ENCODE peak calls at places on chromosomes 3 and 15, in five cellular contexts. Y is hypothalamus; F is T-cell; C is foreskin fibroblast; J is naive thymus-derived CD4-positive, alpha-beta T cell. K is an unnamed sample.

GRCh38 chr3:64675848-64676247 is 12.0 kb downstream of the ADAMTS9 start:
- DNase-seq in Y (no peak), C (no peak), F (no peak), J (no peak), K (peak; percentile 37)

GRCh38 chr3:52313774-52314188 is 2.3 kb upstream of the DNAH1 start:
- DNase-seq in Y (no peak), F (no peak), J (no peak), C (peak; percentile 57), K (no peak)

GRCh38 chr3:150956376-150956775 is 16.2 kb downstream of the CLRN1 start:
- DNase-seq in Y (no peak), C (peak; percentile 74), F (no peak), J (no peak), K (no peak)

GRCh38 chr15:40253179-40253790 is 14.4 kb downstream of the PAK6 start:
- DNase-seq in C (no peak), F (no peak), Y (no peak), J (no peak), K (no peak)

GRCh38 chr15:89768071-89768500 is 8.0 kb upstream of the MESP2 start:
- DNase-seq in Y (no peak), C (peak; percentile 85), F (no peak), J (no peak), K (no peak)

GRCh38 chr3:130792241-130792640 is 45.6 kb upstream of the PIK3R4 start:
- DNase-seq in F (no peak), J (no peak), Y (no peak), C (no peak), K (no peak)

GRCh38 chr15:72846027-72846426 is 62.5 kb upstream of the ADPGK start:
- DNase-seq in Y (no peak), C (no peak), F (no peak), J (no peak), K (no peak)

GRCh38 chr15:46266691-46267090 is 631.9 kb downstream of the SQOR start:
- DNase-seq in J (no peak), Y (no peak), F (no peak), C (no peak), K (no peak)

GRCh38 chr3:119469378-119470189 is 821 bp downstream of the POGLUT1 start:
- DNase-seq in C (peak; percentile 51), F (peak; percentile 8), J (peak; percentile 24), Y (no peak), K (no peak)